ENCODE peak calls at places on chromosomes 13 and 19, in five cellular contexts. One of them, this sample, is unnamed.

GRCh38 chr19:29524201-29524911 is 1.4 kb upstream of the VSTM2B start:
- DNase-seq in activated CD4-positive, alpha-beta T cell treated with anti-CD3 and anti-CD28 coated beads, Interleukin-2, amount 50 U/mL, for 24 hours: no peak
- DNase-seq in fibroblast of lung: no peak
- DNase-seq in breast epithelium: no peak
- DNase-seq in T-helper 1 cell: no peak
- DNase-seq in this sample: no peak

GRCh38 chr13:44271031-44271433 is 102.6 kb upstream of the SERP2 start:
- DNase-seq in T-helper 1 cell: no peak
- DNase-seq in breast epithelium: peak; percentile 39
- DNase-seq in fibroblast of lung: peak; percentile 61
- DNase-seq in activated CD4-positive, alpha-beta T cell treated with anti-CD3 and anti-CD28 coated beads, Interleukin-2, amount 50 U/mL, for 24 hours: no peak
- DNase-seq in this sample: no peak

GRCh38 chr13:107864543-107865460 is 350.5 kb downstream of the LIG4 start:
- DNase-seq in T-helper 1 cell: no peak
- DNase-seq in fibroblast of lung: peak; percentile 71
- DNase-seq in breast epithelium: no peak
- DNase-seq in activated CD4-positive, alpha-beta T cell treated with anti-CD3 and anti-CD28 coated beads, Interleukin-2, amount 50 U/mL, for 24 hours: no peak
- DNase-seq in this sample: no peak

GRCh38 chr13:53150568-53150967 is 122.0 kb downstream of the OLFM4 start:
- DNase-seq in fibroblast of lung: no peak
- DNase-seq in activated CD4-positive, alpha-beta T cell treated with anti-CD3 and anti-CD28 coated beads, Interleukin-2, amount 50 U/mL, for 24 hours: no peak
- DNase-seq in breast epithelium: no peak
- DNase-seq in T-helper 1 cell: no peak
- DNase-seq in this sample: no peak

GRCh38 chr13:79079351-79079839 is 326.7 kb downstream of the RBM26 start:
- DNase-seq in T-helper 1 cell: no peak
- DNase-seq in breast epithelium: no peak
- DNase-seq in fibroblast of lung: no peak
- DNase-seq in activated CD4-positive, alpha-beta T cell treated with anti-CD3 and anti-CD28 coated beads, Interleukin-2, amount 50 U/mL, for 24 hours: no peak
- DNase-seq in this sample: no peak

GRCh38 chr13:36344173-36344572 is 2.0 kb downstream of the SPART start:
- DNase-seq in T-helper 1 cell: no peak
- DNase-seq in fibroblast of lung: peak; percentile 35
- DNase-seq in activated CD4-positive, alpha-beta T cell treated with anti-CD3 and anti-CD28 coated beads, Interleukin-2, amount 50 U/mL, for 24 hours: no peak
- DNase-seq in breast epithelium: no peak
- DNase-seq in this sample: no peak

GRCh38 chr13:94435604-94436226 is 43.8 kb downstream of the DCT start:
- DNase-seq in T-helper 1 cell: no peak
- DNase-seq in breast epithelium: no peak
- DNase-seq in fibroblast of lung: peak; percentile 46
- DNase-seq in activated CD4-positive, alpha-beta T cell treated with anti-CD3 and anti-CD28 coated beads, Interleukin-2, amount 50 U/mL, for 24 hours: no peak
- DNase-seq in this sample: no peak

GRCh38 chr13:83883061-83883523 is 818 bp upstream of the SLITRK1 start:
- DNase-seq in activated CD4-positive, alpha-beta T cell treated with anti-CD3 and anti-CD28 coated beads, Interleukin-2, amount 50 U/mL, for 24 hours: no peak
- DNase-seq in fibroblast of lung: no peak
- DNase-seq in T-helper 1 cell: no peak
- DNase-seq in breast epithelium: no peak
- DNase-seq in this sample: no peak